ENCODE peak calls at places on chromosomes 1 and 21, in ten cellular contexts. Z, Q, G, O, R, V, L, X, B and P are unnamed samples.

GRCh38 chr1:94327001-94327685 is 89.8 kb upstream of the ARHGAP29 start:
- DNase-seq in X (peak; percentile 24), B (no peak), V (no peak), O (peak; percentile 41), R (no peak), L (peak; percentile 56), Z (no peak), Q (peak; percentile 30), G (no peak), P (no peak)

GRCh38 chr1:120133228-120133927 is 42.9 kb downstream of the SEC22B start:
- DNase-seq in X (no peak), Z (no peak), L (no peak), R (no peak), Q (no peak), O (no peak), V (no peak), B (no peak), G (no peak), P (peak; percentile 3)

GRCh38 chr1:242139437-242139836 is 140.5 kb upstream of the MAP1LC3C start:
- DNase-seq in B (no peak), O (no peak), Z (no peak), Q (no peak), L (peak; percentile 6), R (no peak), X (no peak), G (no peak), V (no peak), P (no peak)

GRCh38 chr1:210236840-210237409 is 4.3 kb downstream of the SERTAD4 start:
- DNase-seq in L (no peak), R (no peak), X (peak; percentile 25), Z (no peak), V (peak; percentile 57), B (peak; percentile 96), Q (peak; percentile 33), G (no peak), O (peak; percentile 24), P (no peak)

GRCh38 chr1:181189245-181189644 is 100.7 kb downstream of the IER5 start:
- DNase-seq in B (no peak), R (no peak), Q (no peak), Z (no peak), V (no peak), G (no peak), X (no peak), L (no peak), O (no peak), P (no peak)

GRCh38 chr1:163395767-163396166 is 74.0 kb downstream of the NUF2 start:
- DNase-seq in O (no peak), B (no peak), G (no peak), V (no peak), Z (no peak), X (no peak), L (no peak), R (no peak), Q (no peak), P (no peak)

GRCh38 chr21:32626633-32627196 is 14.5 kb upstream of the CFAP298 start:
- DNase-seq in L (no peak), Q (no peak), V (no peak), R (no peak), X (no peak), G (no peak), O (peak; percentile 82), Z (no peak), B (no peak), P (no peak)

GRCh38 chr1:181128592-181129497 is 40.3 kb downstream of the IER5 start:
- DNase-seq in Q (peak; percentile 50), L (no peak), X (no peak), G (no peak), V (no peak), Z (no peak), R (peak; percentile 71), B (no peak), O (no peak), P (peak; percentile 56)

GRCh38 chr1:226064168-226064815 is 1.8 kb downstream of the H3-3A start:
- DNase-seq in L (peak; percentile 38), Q (no peak), G (no peak), R (peak; percentile 42), B (no peak), Z (no peak), O (no peak), V (no peak), X (peak; percentile 50), P (no peak)

GRCh38 chr1:172826096-172826741 is 167.3 kb downstream of the FASLG start:
- DNase-seq in X (no peak), Z (peak; percentile 57), O (peak; percentile 95), G (no peak), B (peak; percentile 69), Q (no peak), L (peak; percentile 41), R (peak; percentile 44), V (no peak), P (no peak)

GRCh38 chr1:24673336-24673735 is 30.2 kb downstream of the SRRM1 start:
- DNase-seq in L (no peak), Q (no peak), R (no peak), V (no peak), O (peak; percentile 34), G (no peak), B (no peak), Z (peak; percentile 18), X (no peak), P (no peak)

GRCh38 chr1:215957692-215958091 is 390.6 kb downstream of the KCTD3 start:
- DNase-seq in G (no peak), Z (no peak), B (no peak), Q (no peak), R (no peak), L (no peak), V (no peak), O (peak; percentile 66), X (no peak), P (no peak)

GRCh38 chr1:103514920-103515503 is 10.5 kb upstream of the RNPC3 start:
- DNase-seq in Z (peak; percentile 20), B (no peak), G (no peak), V (no peak), X (peak; percentile 7), R (peak; percentile 58), O (peak; percentile 63), L (no peak), Q (no peak), P (peak; percentile 9)

GRCh38 chr1:66553846-66554245 is 19.9 kb downstream of the SGIP1 start:
- DNase-seq in V (no peak), R (no peak), L (no peak), O (peak; percentile 81), Q (no peak), Z (no peak), G (no peak), B (no peak), X (no peak), P (no peak)

GRCh38 chr1:234535208-234535607 is 56.2 kb upstream of the TARBP1 start:
- DNase-seq in V (no peak), X (no peak), L (no peak), R (no peak), Z (no peak), G (no peak), Q (no peak), O (no peak), B (no peak), P (no peak)

GRCh38 chr1:45282346-45282745 is 44.3 kb upstream of the HPDL start:
- DNase-seq in V (no peak), B (no peak), G (no peak), L (no peak), O (peak; percentile 7), R (no peak), Z (no peak), X (no peak), Q (no peak), P (no peak)

DNA sequence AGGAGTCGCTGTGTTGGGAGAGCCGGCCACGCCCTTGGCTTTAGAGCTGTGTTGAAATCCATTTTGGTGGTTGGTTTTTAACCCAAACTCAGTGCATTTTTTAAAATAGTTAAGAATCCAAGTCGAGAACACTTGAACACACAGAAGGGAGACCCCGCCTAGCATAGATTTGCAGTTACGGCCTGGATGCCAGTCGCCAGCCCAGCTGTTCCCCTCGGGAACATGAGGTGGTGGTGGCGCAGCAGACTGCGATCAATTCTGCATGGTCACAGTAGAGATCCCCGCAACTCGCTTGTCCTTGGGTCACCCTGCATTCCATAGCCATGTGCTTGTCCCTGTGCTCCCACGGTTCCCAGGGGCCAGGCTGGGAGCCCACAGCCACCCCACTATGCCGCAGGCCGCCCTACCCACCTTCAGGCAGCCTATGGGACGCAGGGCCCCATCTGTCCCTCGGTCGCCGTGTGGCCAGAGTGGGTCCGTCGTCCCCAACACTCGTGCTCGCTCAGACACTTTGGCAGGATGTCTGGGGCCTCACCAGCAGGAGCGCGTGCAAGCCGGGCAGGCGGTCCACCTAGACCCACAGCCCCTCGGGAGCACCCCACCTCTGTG is 4.7 kb downstream of the C1orf35 start:
- DNase-seq in Z (no peak), Q (no peak), V (no peak), G (no peak), R (no peak), X (no peak), L (no peak), O (no peak), B (peak; percentile 60), P (peak; percentile 2)
- TF ChIP-seq CTCF in Z (no peak), Q (no peak), V (no peak), G (no peak), R (no peak), X (no peak), L (no peak), O (no peak), B (no peak), P (no peak)

DNA sequence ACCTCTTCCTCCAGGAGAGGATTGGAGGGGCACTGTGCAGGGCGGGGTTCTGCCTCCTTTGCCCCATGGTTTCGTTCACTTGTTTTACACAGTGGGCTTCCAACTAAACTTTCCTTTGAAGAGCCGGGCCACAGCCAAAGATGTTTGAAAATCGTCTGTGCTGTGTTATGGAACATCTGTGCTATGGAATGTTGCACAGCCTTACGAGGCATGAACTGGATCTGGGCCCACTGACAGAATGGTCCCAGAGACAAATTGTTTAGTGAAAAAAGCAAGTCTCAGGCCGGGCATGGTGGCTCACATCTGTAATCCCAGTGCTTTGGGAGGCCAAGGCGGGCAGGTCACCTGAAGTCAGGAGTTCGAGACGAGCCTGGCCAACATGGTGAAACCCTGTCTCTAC is 12.6 kb upstream of the MEF2D start:
- DNase-seq in X (no peak), B (no peak), Q (no peak), O (peak; percentile 53), R (no peak), Z (no peak), L (no peak), G (no peak), V (no peak), P (no peak)
- TF ChIP-seq CTCF in X (no peak), B (no peak), Q (no peak), O (no peak), R (no peak), Z (no peak), L (no peak), G (no peak), V (no peak), P (no peak)

GRCh38 chr1:205588691-205589445 is 42.9 kb downstream of the ELK4 start:
- DNase-seq in G (no peak), Z (no peak), L (peak; percentile 61), R (no peak), X (peak; percentile 47), O (peak; percentile 74), V (no peak), B (peak; percentile 56), Q (peak; percentile 73), P (no peak)
- TF ChIP-seq CTCF in G (no peak), Z (no peak), L (peak; percentile 33), R (peak; percentile 27), X (no peak), O (peak; percentile 60), V (no peak), B (no peak), Q (no peak), P (peak; percentile 68)

DNA sequence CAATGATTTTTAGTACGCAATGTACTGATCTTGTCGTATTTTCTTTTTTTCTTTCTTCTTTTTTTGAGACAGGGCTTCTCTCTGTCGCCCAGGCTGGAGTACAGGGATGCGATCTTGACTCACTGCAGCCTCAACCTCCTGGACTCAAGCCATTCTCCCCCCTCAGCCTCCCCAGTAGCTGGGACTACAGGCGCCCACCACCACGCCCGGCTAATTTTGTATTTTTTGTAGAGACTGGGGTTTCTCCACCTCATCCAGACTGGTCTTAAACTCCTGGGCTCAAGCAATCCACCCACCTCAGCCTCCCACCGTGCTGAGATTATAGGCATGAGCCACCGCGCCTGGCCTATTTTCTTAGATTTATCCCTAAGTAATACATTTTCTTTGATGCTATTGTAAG is 43.9 kb upstream of the COL6A2 start:
- DNase-seq in Z (no peak), O (no peak), V (no peak), L (no peak), R (no peak), Q (no peak), B (no peak), X (no peak), G (no peak), P (no peak)
- TF ChIP-seq CTCF in Z (no peak), O (no peak), V (no peak), L (no peak), R (no peak), Q (no peak), B (no peak), X (no peak), G (no peak), P (no peak)